ENCODE peak calls at places on chromosomes 2 and 18, in four cellular contexts. J, A, N and E are unnamed samples.

GRCh38 chr2:99256677-99257076 is 1.2 kb upstream of the LYG2 start:
- DNase-seq in J (no peak), N (peak), A (no peak), E (no peak)

GRCh38 chr2:188765522-188765921 is 208.7 kb upstream of the COL3A1 start:
- DNase-seq in N (peak), J (peak), A (no peak), E (no peak)

GRCh38 chr2:124186801-124187200 is 161.7 kb downstream of the CNTNAP5 start:
- DNase-seq in J (no peak), A (no peak), N (no peak), E (no peak)

GRCh38 chr2:161946489-161947107 is 127.4 kb downstream of the DPP4 start:
- DNase-seq in J (peak), A (no peak), N (peak), E (peak)

GRCh38 chr18:48785091-48785614 is 165.6 kb downstream of the SMAD7 start:
- DNase-seq in J (no peak), A (peak), N (no peak), E (no peak)

GRCh38 chr18:48186084-48186798 is 222.9 kb downstream of the ZBTB7C start:
- DNase-seq in J (no peak), A (no peak), N (no peak), E (no peak)

GRCh38 chr2:112821142-112821541 is 15.4 kb downstream of the IL1B start:
- DNase-seq in J (no peak), N (no peak), A (no peak), E (no peak)

GRCh38 chr2:33477473-33478468 is 1.3 kb downstream of the RASGRP3 start:
- DNase-seq in J (no peak), N (peak), A (peak), E (no peak)

GRCh38 chr18:21599585-21600525 is 649 bp downstream of the ESCO1 start:
- DNase-seq in N (peak), A (peak), J (peak), E (no peak)

GRCh38 chr18:9750112-9750511 is 42.0 kb downstream of the RAB31 start:
- DNase-seq in A (no peak), J (no peak), N (no peak), E (no peak)

GRCh38 chr2:108926561-108927380 is 62.2 kb downstream of the EDAR start:
- DNase-seq in J (no peak), N (no peak), A (no peak), E (no peak)

GRCh38 chr2:236997086-236997485 is 88.6 kb upstream of the COPS8 start:
- DNase-seq in J (no peak), N (no peak), A (no peak), E (no peak)

DNA sequence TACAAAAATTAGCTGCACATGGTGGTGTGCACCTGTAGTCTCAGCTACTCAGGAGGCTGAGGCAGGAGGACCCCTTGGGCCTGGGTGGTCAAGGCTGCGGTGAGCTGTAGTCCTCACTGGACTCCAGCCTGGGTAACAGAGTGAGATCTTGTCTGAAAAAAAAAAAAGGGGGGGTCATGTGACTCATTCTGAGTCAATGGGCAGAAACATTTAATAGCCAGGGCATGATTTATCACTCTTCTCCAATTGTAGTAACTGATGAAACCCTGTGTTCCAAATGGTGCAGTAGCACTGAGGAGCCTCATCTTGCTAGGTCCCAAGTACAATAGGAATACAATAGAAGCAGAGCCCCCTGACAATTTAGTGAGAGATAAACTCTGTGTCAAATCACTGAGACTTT is 78.9 kb upstream of the CCDC68 start:
- DNase-seq in N (peak), A (no peak), J (no peak), E (no peak)
- H3K4me3 ChIP-seq in N (no peak), A (no peak), J (no peak), E (no peak)

DNA sequence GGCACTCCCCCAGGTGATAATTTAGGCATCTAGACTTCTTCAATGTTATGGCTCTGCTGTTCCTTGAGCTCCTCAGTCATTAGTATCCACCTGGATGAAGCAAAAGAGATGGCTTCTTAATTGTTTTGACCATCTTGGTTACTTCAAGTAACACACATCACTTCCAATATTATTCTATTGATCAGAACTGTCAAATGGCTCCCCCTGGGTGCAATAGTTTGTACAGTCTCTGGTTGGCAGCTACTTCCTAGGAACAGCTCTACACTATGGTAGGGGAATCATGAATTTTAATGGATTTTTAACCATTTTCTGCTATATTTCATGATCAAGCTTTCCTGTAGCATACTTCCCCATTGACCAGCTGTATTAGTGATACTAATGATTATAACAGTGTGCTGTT is 157.0 kb downstream of the NYAP2 start:
- DNase-seq in J (no peak), N (no peak), A (no peak), E (no peak)
- TF ChIP-seq CTCF in J (no peak), N (peak), A (no peak), E (no peak)

GRCh38 chr18:50285631-50286321 is 1.7 kb downstream of the CXXC1 start:
- DNase-seq in A (no peak), N (no peak), J (no peak), E (no peak)
- H3K4me3 ChIP-seq in A (no peak), N (no peak), J (no peak), E (no peak)

GRCh38 chr2:156333951-156334495 is 1.5 kb upstream of the NR4A2 start:
- DNase-seq in A (peak), J (peak), N (no peak), E (no peak)
- TF ChIP-seq CTCF in A (no peak), J (no peak), N (no peak), E (no peak)

DNA sequence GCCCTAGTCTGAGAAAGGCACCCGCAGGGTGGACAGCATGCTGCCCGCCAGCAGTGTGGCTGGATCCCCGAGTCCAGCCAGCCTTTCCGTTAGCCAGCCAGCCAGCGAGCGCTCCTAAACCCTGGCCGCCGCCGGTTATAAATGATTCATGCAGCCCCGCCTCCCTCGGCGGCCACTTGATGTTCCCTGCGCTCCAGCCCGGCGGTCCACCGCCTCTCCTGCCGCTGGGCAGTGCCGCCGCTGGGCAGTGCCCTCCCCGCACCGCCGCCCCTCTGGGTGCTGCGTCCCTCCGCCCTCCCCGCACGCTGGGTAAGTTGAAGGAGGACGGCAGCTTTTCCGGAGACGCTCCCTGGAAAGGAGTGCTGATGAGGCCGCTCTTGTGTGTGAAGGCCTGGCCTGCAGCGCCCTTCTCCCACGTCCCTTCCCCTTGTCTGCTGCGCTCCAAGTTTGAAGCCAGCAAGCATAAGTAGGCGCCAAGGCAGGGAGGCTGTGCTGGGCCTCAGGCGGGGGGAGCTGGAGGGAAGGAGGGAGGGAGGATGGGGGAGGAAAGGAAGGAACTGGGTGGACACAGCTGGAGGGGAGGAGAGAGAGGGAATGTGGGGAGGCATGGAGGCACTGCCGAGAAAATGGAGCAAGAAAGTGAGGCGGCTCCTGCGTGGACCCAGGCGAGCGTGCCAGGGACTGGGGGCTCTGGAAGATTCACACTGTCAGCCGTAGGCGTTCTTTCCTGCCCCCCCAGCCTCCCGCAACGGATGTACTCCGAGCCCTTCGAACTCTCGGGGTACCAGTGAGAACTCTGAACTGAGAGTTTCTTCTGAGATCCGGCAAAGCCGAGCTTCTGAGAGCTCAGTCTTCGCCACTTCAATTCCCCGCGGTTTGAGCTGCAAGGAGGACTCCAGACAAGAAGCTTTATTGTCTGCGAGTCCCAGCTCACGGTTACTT is 131.9 kb downstream of the GLI2 start:
- DNase-seq in N (peak), J (no peak), A (peak), E (no peak)
- H3K4me3 ChIP-seq in N (peak), J (no peak), A (peak), E (peak)

GRCh38 chr2:167132066-167132465 is 243.8 kb downstream of the XIRP2 start:
- DNase-seq in N (no peak), J (no peak), A (no peak), E (no peak)

GRCh38 chr2:167126165-167126564 is 237.9 kb downstream of the XIRP2 start:
- DNase-seq in J (no peak), N (no peak), A (no peak), E (no peak)

GRCh38 chr2:167122389-167122788 is 234.1 kb downstream of the XIRP2 start:
- DNase-seq in J (no peak), A (no peak), N (no peak), E (no peak)

GRCh38 chr2:167128130-167128529 is 239.8 kb downstream of the XIRP2 start:
- DNase-seq in J (no peak), N (no peak), A (no peak), E (no peak)

DNA sequence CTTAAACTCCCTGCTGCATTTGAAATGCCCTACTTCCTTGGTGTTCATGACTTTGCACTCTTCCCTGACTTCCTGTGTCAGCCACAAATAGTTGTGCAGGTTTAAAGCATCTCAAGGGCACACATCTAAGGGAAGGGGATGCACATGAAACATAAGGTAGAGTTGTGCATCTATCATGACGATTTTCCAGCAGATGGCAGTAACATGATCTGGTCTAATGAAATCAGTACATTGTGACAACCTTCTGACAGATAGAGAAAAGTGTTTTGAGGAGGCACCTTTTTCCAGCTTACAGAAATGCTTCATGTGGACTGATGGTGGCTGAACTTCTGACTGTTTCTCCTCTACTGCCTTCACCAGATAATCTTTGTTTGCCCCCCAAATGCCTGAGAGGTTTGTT is 238.9 kb downstream of the XIRP2 start:
- DNase-seq in J (peak), A (no peak), N (no peak), E (no peak)
- TF ChIP-seq CTCF in J (peak), A (no peak), N (peak), E (peak)

GRCh38 chr2:222303828-222304736 is 5.3 kb upstream of the PAX3 start:
- DNase-seq in N (no peak), J (no peak), A (no peak), E (no peak)
- H3K4me3 ChIP-seq in N (no peak), J (no peak), A (peak), E (peak)

GRCh38 chr2:86225581-86225980 is 26.3 kb downstream of the MRPL35 start:
- DNase-seq in N (no peak), J (no peak), A (peak), E (no peak)
- TF ChIP-seq CTCF in N (no peak), J (no peak), A (no peak), E (no peak)